ENCODE peak calls at places on chromosomes 6 and 20, in eight cellular contexts. R is PC-3; D is effector memory CD8-positive, alpha-beta T cell; M is Panc1; A is IMR-90; Z is left lung; O is upper lobe of right lung; K is GM12878. N is an unnamed sample.

GRCh38 chr6:16956371-16956770 is 145.5 kb upstream of the STMND1 start:
- ATAC-seq in Z (peak), K (peak), R (no peak), A (no peak), O (peak), D (peak), M (no peak), N (peak)

GRCh38 chr6:44561062-44561591 is 173.6 kb downstream of the CDC5L start:
- ATAC-seq in A (no peak), Z (no peak), M (no peak), R (no peak), K (no peak), O (no peak), D (no peak), N (no peak)

GRCh38 chr6:106134906-106135634 is 48.9 kb downstream of the PRDM1 start:
- ATAC-seq in O (no peak), D (no peak), R (peak), K (no peak), M (peak), A (peak), Z (no peak), N (peak)

GRCh38 chr20:7935027-7935551 is 5.2 kb downstream of the HAO1 start:
- ATAC-seq in D (no peak), Z (no peak), K (peak), O (no peak), M (no peak), R (no peak), A (no peak), N (no peak)

GRCh38 chr20:3993109-3993508 is 22.2 kb downstream of the RNF24 start:
- ATAC-seq in K (peak), A (no peak), O (no peak), M (no peak), D (no peak), Z (no peak), R (no peak), N (no peak)

GRCh38 chr6:1832844-1833787 is 223.4 kb downstream of the FOXC1 start:
- ATAC-seq in K (no peak), O (peak), D (no peak), Z (peak), R (peak), A (no peak), M (no peak), N (peak)

GRCh38 chr6:4299476-4299875 is 164.1 kb upstream of the ECI2 start:
- ATAC-seq in O (no peak), R (peak), K (no peak), M (no peak), Z (no peak), D (no peak), A (no peak), N (no peak)

GRCh38 chr6:30344868-30345671 is at the start of gene RPP21:
- ATAC-seq in A (peak), M (peak), Z (peak), R (peak), K (peak), O (peak), D (peak), N (peak)

GRCh38 chr20:635609-636338 is 17.2 kb downstream of the SRXN1 start:
- ATAC-seq in M (no peak), K (no peak), D (no peak), Z (no peak), R (no peak), O (no peak), A (no peak), N (no peak)

GRCh38 chr6:20135677-20136268 is 76.5 kb downstream of the MBOAT1 start:
- ATAC-seq in K (no peak), D (no peak), Z (no peak), O (no peak), A (peak), R (no peak), M (no peak), N (no peak)

N was measured in SK-N-SH treated with all-trans-retinoic acid at 6 μM for 48 hours.